ENCODE peak calls at places on chromosome 6, in seven cellular contexts. One of them, this sample, is unnamed.
A peak's percentile ranks its signal among the peaks of the same experiment; 100 is the strongest.

GRCh38 chr6:337782-338464 is 45.6 kb downstream of the DUSP22 start:
- DNase-seq in IMR-90: peak; percentile 25
- DNase-seq in vagina: no peak
- DNase-seq in uterus: no peak
- DNase-seq in tibial nerve: no peak
- DNase-seq in A549: no peak
- DNase-seq in ovary: no peak
- DNase-seq in this sample: peak; percentile 84

GRCh38 chr6:47579040-47579439 is 101.5 kb downstream of the CD2AP start:
- DNase-seq in A549: no peak
- DNase-seq in tibial nerve: no peak
- DNase-seq in ovary: no peak
- DNase-seq in IMR-90: no peak
- DNase-seq in vagina: no peak
- DNase-seq in uterus: no peak
- DNase-seq in this sample: no peak

GRCh38 chr6:44800171-44800671 is 412.7 kb downstream of the CDC5L start:
- DNase-seq in tibial nerve: no peak
- DNase-seq in IMR-90: peak; percentile 65
- DNase-seq in A549: peak; percentile 4
- DNase-seq in uterus: no peak
- DNase-seq in vagina: no peak
- DNase-seq in ovary: no peak
- DNase-seq in this sample: no peak

GRCh38 chr6:83258517-83258916 is 65.4 kb downstream of the RWDD2A start:
- DNase-seq in A549: no peak
- DNase-seq in vagina: no peak
- DNase-seq in IMR-90: no peak
- DNase-seq in uterus: no peak
- DNase-seq in ovary: no peak
- DNase-seq in tibial nerve: no peak
- DNase-seq in this sample: no peak

GRCh38 chr6:21500894-21501293 is 92.7 kb upstream of the SOX4 start:
- DNase-seq in A549: no peak
- DNase-seq in tibial nerve: no peak
- DNase-seq in vagina: no peak
- DNase-seq in IMR-90: no peak
- DNase-seq in ovary: no peak
- DNase-seq in uterus: no peak
- DNase-seq in this sample: no peak

GRCh38 chr6:25973923-25974555 is 11.4 kb downstream of the TRIM38 start:
- DNase-seq in tibial nerve: no peak
- DNase-seq in A549: no peak
- DNase-seq in vagina: no peak
- DNase-seq in ovary: no peak
- DNase-seq in uterus: no peak
- DNase-seq in IMR-90: no peak
- DNase-seq in this sample: no peak

GRCh38 chr6:133809406-133809805 is 79.5 kb upstream of the TCF21 start:
- DNase-seq in vagina: no peak
- DNase-seq in IMR-90: peak; percentile 48
- DNase-seq in tibial nerve: no peak
- DNase-seq in A549: no peak
- DNase-seq in ovary: no peak
- DNase-seq in uterus: no peak
- DNase-seq in this sample: no peak

GRCh38 chr6:26249959-26250805 is 114.8 kb upstream of the BTN3A2 start:
- DNase-seq in IMR-90: peak; percentile 73
- DNase-seq in A549: no peak
- DNase-seq in uterus: peak; percentile 41
- DNase-seq in ovary: no peak
- DNase-seq in tibial nerve: no peak
- DNase-seq in vagina: no peak
- DNase-seq in this sample: peak; percentile 94

GRCh38 chr6:27251672-27252251 is 4.3 kb downstream of the PRSS16 start:
- DNase-seq in vagina: no peak
- DNase-seq in tibial nerve: no peak
- DNase-seq in ovary: peak; percentile 52
- DNase-seq in uterus: no peak
- DNase-seq in A549: peak; percentile 85
- DNase-seq in IMR-90: peak; percentile 38
- DNase-seq in this sample: peak; percentile 89

GRCh38 chr6:73983367-73983766 is 287.4 kb downstream of the CD109 start:
- DNase-seq in ovary: no peak
- DNase-seq in vagina: no peak
- DNase-seq in IMR-90: peak; percentile 65
- DNase-seq in tibial nerve: no peak
- DNase-seq in uterus: no peak
- DNase-seq in A549: no peak
- DNase-seq in this sample: no peak

GRCh38 chr6:106614592-106615301 is 14.6 kb downstream of the RTN4IP1 start:
- DNase-seq in tibial nerve: no peak
- DNase-seq in A549: no peak
- DNase-seq in uterus: no peak
- DNase-seq in ovary: no peak
- DNase-seq in vagina: no peak
- DNase-seq in IMR-90: no peak
- DNase-seq in this sample: no peak

GRCh38 chr6:106619223-106619622 is 10.1 kb downstream of the RTN4IP1 start:
- DNase-seq in vagina: no peak
- DNase-seq in ovary: no peak
- DNase-seq in tibial nerve: no peak
- DNase-seq in IMR-90: no peak
- DNase-seq in uterus: no peak
- DNase-seq in A549: no peak
- DNase-seq in this sample: no peak

GRCh38 chr6:106617857-106618256 is 11.4 kb downstream of the RTN4IP1 start:
- DNase-seq in vagina: no peak
- DNase-seq in IMR-90: no peak
- DNase-seq in A549: no peak
- DNase-seq in ovary: no peak
- DNase-seq in tibial nerve: no peak
- DNase-seq in uterus: no peak
- DNase-seq in this sample: no peak

GRCh38 chr6:106618324-106618723 is 11.0 kb downstream of the RTN4IP1 start:
- DNase-seq in A549: no peak
- DNase-seq in tibial nerve: no peak
- DNase-seq in IMR-90: no peak
- DNase-seq in uterus: no peak
- DNase-seq in ovary: no peak
- DNase-seq in vagina: no peak
- DNase-seq in this sample: no peak

DNA sequence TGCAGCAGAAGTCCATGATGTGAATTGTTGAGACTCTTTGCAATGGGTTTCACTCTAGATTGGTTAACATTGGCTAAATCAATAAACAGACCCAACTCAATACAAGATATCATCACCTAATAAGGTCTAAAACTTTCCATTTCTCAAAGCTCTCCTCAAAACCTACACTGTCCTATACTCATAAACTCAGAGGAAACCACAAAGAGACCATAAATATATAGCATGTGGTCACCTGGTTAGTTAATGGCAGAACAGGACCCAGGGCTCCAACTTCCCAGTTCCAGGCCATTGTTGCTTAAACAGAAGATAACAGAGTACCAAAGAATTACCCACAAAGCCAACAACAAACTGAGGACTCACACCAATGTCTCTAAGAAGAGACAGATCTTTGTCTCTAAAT is 12.0 kb downstream of the RTN4IP1 start:
- DNase-seq in uterus: no peak
- DNase-seq in tibial nerve: no peak
- DNase-seq in IMR-90: no peak
- DNase-seq in vagina: no peak
- DNase-seq in ovary: no peak
- DNase-seq in A549: no peak
- DNase-seq in this sample: no peak
- H3K27ac ChIP-seq in uterus: no peak overlapping the region
- H3K27ac ChIP-seq in tibial nerve: no peak overlapping the region
- H3K27ac ChIP-seq in IMR-90: no peak overlapping the region
- H3K27ac ChIP-seq in vagina: no peak overlapping the region
- H3K27ac ChIP-seq in ovary: no peak overlapping the region
- H3K27ac ChIP-seq in A549: no peak overlapping the region
- H3K27ac ChIP-seq in this sample: no peak overlapping the region

GRCh38 chr6:152984387-152984872 is 1.6 kb upstream of the FBXO5 start:
- DNase-seq in ovary: no peak
- DNase-seq in uterus: no peak
- DNase-seq in IMR-90: no peak
- DNase-seq in vagina: no peak
- DNase-seq in tibial nerve: no peak
- DNase-seq in A549: no peak
- DNase-seq in this sample: no peak
- TF ChIP-seq POLR2A in ovary: no peak
- TF ChIP-seq POLR2A in uterus: no peak
- TF ChIP-seq POLR2A in IMR-90: no peak
- TF ChIP-seq POLR2A in vagina: no peak
- TF ChIP-seq POLR2A in tibial nerve: no peak
- TF ChIP-seq POLR2A in A549: no peak
- TF ChIP-seq POLR2A in this sample: no peak

GRCh38 chr6:6411115-6411514 is 90.7 kb upstream of the F13A1 start:
- DNase-seq in ovary: no peak
- DNase-seq in uterus: no peak
- DNase-seq in IMR-90: no peak
- DNase-seq in A549: no peak
- DNase-seq in tibial nerve: no peak
- DNase-seq in vagina: no peak
- DNase-seq in this sample: no peak
- H3K4me1 ChIP-seq in ovary: no peaks in the 10 kb centered on the region
- H3K4me1 ChIP-seq in uterus: no peaks in the 10 kb centered on the region
- H3K4me1 ChIP-seq in IMR-90: no peaks in the 10 kb centered on the region
- H3K4me1 ChIP-seq in A549: no peaks in the 10 kb centered on the region
- H3K4me1 ChIP-seq in tibial nerve: peaks cover 8% of the 10 kb centered on the region
- H3K4me1 ChIP-seq in vagina: no peaks in the 10 kb centered on the region
- H3K4me1 ChIP-seq in this sample: no peaks in the 10 kb centered on the region

GRCh38 chr6:11202513-11203305 is 29.8 kb downstream of the NEDD9 start:
- DNase-seq in vagina: no peak
- DNase-seq in tibial nerve: no peak
- DNase-seq in ovary: no peak
- DNase-seq in IMR-90: peak; percentile 41
- DNase-seq in A549: no peak
- DNase-seq in uterus: no peak
- DNase-seq in this sample: no peak
- H3K27ac ChIP-seq in vagina: peak overlapping the region; percentile 14
- H3K27ac ChIP-seq in tibial nerve: peak overlapping the region; percentile 58
- H3K27ac ChIP-seq in ovary: no peak overlapping the region
- H3K27ac ChIP-seq in IMR-90: peak overlapping the region; percentile 51
- H3K27ac ChIP-seq in A549: peak overlapping the region; percentile 94
- H3K27ac ChIP-seq in uterus: peak overlapping the region; percentile 46
- H3K27ac ChIP-seq in this sample: peak overlapping the region; percentile 56

GRCh38 chr6:33410050-33410710 is 634 bp upstream of the PHF1 start:
- DNase-seq in ovary: peak; percentile 98
- DNase-seq in A549: peak; percentile 93
- DNase-seq in vagina: no peak
- DNase-seq in IMR-90: peak; percentile 97
- DNase-seq in tibial nerve: peak; percentile 91
- DNase-seq in uterus: peak; percentile 97
- DNase-seq in this sample: peak; percentile 100
- TF ChIP-seq POLR2A in ovary: peak; percentile 61
- TF ChIP-seq POLR2A in A549: peak; percentile 24
- TF ChIP-seq POLR2A in vagina: no peak
- TF ChIP-seq POLR2A in IMR-90: peak; percentile 69
- TF ChIP-seq POLR2A in tibial nerve: peak; percentile 88
- TF ChIP-seq POLR2A in uterus: peak; percentile 89
- TF ChIP-seq POLR2A in this sample: peak; percentile 30

This sample was measured in spleen.